ENCODE peak calls at places on chromosomes 5 and 9, in ten cellular contexts. L, N, H, O, M, V, E, A, J and Z are unnamed samples.

GRCh38 chr9:14633906-14634565 is 59.2 kb downstream of the ZDHHC21 start:
- DNase-seq in L (peak; percentile 31), N (no peak), H (no peak), O (no peak), M (no peak), V (no peak), E (no peak), A (no peak), J (no peak), Z (no peak)

GRCh38 chr9:26058111-26058895 is 380.1 kb upstream of the TUSC1 start:
- DNase-seq in L (peak; percentile 1), N (no peak), H (no peak), O (no peak), M (peak; percentile 22), V (no peak), E (no peak), A (peak; percentile 20), J (no peak), Z (no peak)

GRCh38 chr5:178981381-178981780 is 13.7 kb downstream of the GRM6 start:
- DNase-seq in L (no peak), N (no peak), H (no peak), O (no peak), M (no peak), V (no peak), E (no peak), A (no peak), J (no peak), Z (no peak)

GRCh38 chr5:2156358-2157059 is 273.8 kb upstream of the IRX4 start:
- DNase-seq in L (no peak), N (no peak), H (no peak), O (no peak), M (no peak), V (no peak), E (no peak), A (no peak), J (no peak), Z (no peak)

GRCh38 chr5:175602171-175602570 is 55.7 kb upstream of the HRH2 start:
- DNase-seq in L (no peak), N (no peak), H (no peak), O (no peak), M (no peak), V (no peak), E (no peak), A (no peak), J (no peak), Z (no peak)

GRCh38 chr9:16803648-16804047 is 66.8 kb downstream of the BNC2 start:
- DNase-seq in L (no peak), N (no peak), H (no peak), O (no peak), M (no peak), V (no peak), E (no peak), A (no peak), J (no peak), Z (no peak)

GRCh38 chr5:127002390-127002789 is 28.0 kb downstream of the MARCHF3 start:
- DNase-seq in L (no peak), N (no peak), H (no peak), O (no peak), M (peak; percentile 80), V (no peak), E (no peak), A (peak; percentile 55), J (no peak), Z (no peak)

GRCh38 chr9:69249337-69249736 is 75.3 kb downstream of the TJP2 start:
- DNase-seq in L (no peak), N (no peak), H (no peak), O (no peak), M (no peak), V (no peak), E (no peak), A (no peak), J (no peak), Z (no peak)

GRCh38 chr9:36036780-36037579 is at the start of gene RECK:
- DNase-seq in L (peak; percentile 100), N (peak; percentile 78), H (peak; percentile 82), O (peak; percentile 94), M (peak; percentile 93), V (peak; percentile 77), E (peak; percentile 93), A (peak; percentile 95), J (peak; percentile 95), Z (peak; percentile 94)

GRCh38 chr9:127449332-127449966 is 1.8 kb downstream of the RPL12 start:
- DNase-seq in L (no peak), N (no peak), H (no peak), O (peak; percentile 39), M (no peak), V (no peak), E (no peak), A (no peak), J (no peak), Z (no peak)

GRCh38 chr5:146849694-146850093 is 28.9 kb downstream of the PPP2R2B start:
- DNase-seq in L (no peak), N (no peak), H (no peak), O (no peak), M (no peak), V (no peak), E (no peak), A (no peak), J (no peak), Z (no peak)

GRCh38 chr5:126656397-126657007 is 55.8 kb downstream of the PHAX start:
- DNase-seq in L (no peak), N (no peak), H (no peak), O (no peak), M (peak; percentile 39), V (no peak), E (no peak), A (peak; percentile 58), J (peak; percentile 62), Z (peak; percentile 53)

GRCh38 chr9:76528642-76529190 is 69.7 kb downstream of the GCNT1 start:
- DNase-seq in L (no peak), N (no peak), H (no peak), O (no peak), M (no peak), V (no peak), E (no peak), A (no peak), J (no peak), Z (no peak)

GRCh38 chr9:12503606-12504122 is 189.5 kb upstream of the TYRP1 start:
- DNase-seq in L (no peak), N (no peak), H (no peak), O (no peak), M (no peak), V (no peak), E (no peak), A (no peak), J (no peak), Z (no peak)

GRCh38 chr5:78574731-78575161 is 73.8 kb downstream of the LHFPL2 start:
- DNase-seq in L (no peak), N (no peak), H (no peak), O (no peak), M (peak; percentile 47), V (no peak), E (no peak), A (no peak), J (peak; percentile 69), Z (no peak)

GRCh38 chr9:89558500-89558899 is 46.3 kb upstream of the GADD45G start:
- DNase-seq in L (no peak), N (no peak), H (no peak), O (no peak), M (no peak), V (no peak), E (no peak), A (no peak), J (no peak), Z (no peak)

GRCh38 chr5:67636091-67636490 is 439.5 kb upstream of the CD180 start:
- DNase-seq in L (no peak), N (no peak), H (peak; percentile 19), O (no peak), M (no peak), V (no peak), E (no peak), A (no peak), J (peak; percentile 56), Z (no peak)

GRCh38 chr9:37870799-37871176 is 33.1 kb downstream of the SLC25A51 start:
- DNase-seq in L (no peak), N (no peak), H (no peak), O (no peak), M (no peak), V (no peak), E (no peak), A (no peak), J (no peak), Z (no peak)

GRCh38 chr9:6575324-6575758 is 70.2 kb downstream of the GLDC start:
- DNase-seq in L (no peak), N (no peak), H (no peak), O (no peak), M (no peak), V (no peak), E (no peak), A (no peak), J (peak; percentile 55), Z (peak; percentile 67)